ENCODE peak calls at places on chromosomes 13 and 19, in four cellular contexts. One of them, this sample, is unnamed.

GRCh38 chr13:24226762-24227161 is 66.2 kb downstream of the SPATA13 start:
- DNase-seq in HepG2: no peak
- DNase-seq in H1: no peak
- DNase-seq in K562: no peak
- DNase-seq in this sample: no peak

GRCh38 chr19:44072543-44073401 is 813 bp downstream of the ZNF284 start:
- DNase-seq in HepG2: no peak
- DNase-seq in H1: no peak
- DNase-seq in K562: no peak
- DNase-seq in this sample: peak

GRCh38 chr19:45376045-45376724 is 5.8 kb upstream of the ERCC2 start:
- DNase-seq in HepG2: peak
- DNase-seq in H1: peak
- DNase-seq in K562: peak
- DNase-seq in this sample: peak

GRCh38 chr13:39913928-39914327 is 258.5 kb downstream of the COG6 start:
- DNase-seq in HepG2: no peak
- DNase-seq in H1: no peak
- DNase-seq in K562: no peak
- DNase-seq in this sample: no peak

GRCh38 chr19:10431943-10432735 is 11.8 kb downstream of the PDE4A start:
- DNase-seq in HepG2: no peak
- DNase-seq in H1: peak
- DNase-seq in K562: peak
- DNase-seq in this sample: no peak

GRCh38 chr19:49613374-49613773 is 22.4 kb downstream of the PRR12 start:
- DNase-seq in HepG2: no peak
- DNase-seq in H1: no peak
- DNase-seq in K562: no peak
- DNase-seq in this sample: peak

GRCh38 chr13:23965346-23965745 is 68.0 kb upstream of the C1QTNF9B start:
- DNase-seq in HepG2: no peak
- DNase-seq in H1: no peak
- DNase-seq in K562: no peak
- DNase-seq in this sample: no peak

GRCh38 chr19:53864308-53864836 is 3.3 kb upstream of the MYADM start:
- DNase-seq in HepG2: peak
- DNase-seq in H1: no peak
- DNase-seq in K562: no peak
- DNase-seq in this sample: peak

GRCh38 chr19:1250374-1251232 is 2.2 kb downstream of the MIDN start:
- DNase-seq in HepG2: peak
- DNase-seq in H1: no peak
- DNase-seq in K562: peak
- DNase-seq in this sample: peak

GRCh38 chr13:90732049-90732448 is 615.4 kb upstream of the MIR17HG start:
- DNase-seq in HepG2: peak
- DNase-seq in H1: peak
- DNase-seq in K562: no peak
- DNase-seq in this sample: peak

GRCh38 chr19:13012690-13013608 is 17.7 kb downstream of the NFIX start:
- DNase-seq in HepG2: peak
- DNase-seq in H1: no peak
- DNase-seq in K562: peak
- DNase-seq in this sample: no peak

GRCh38 chr13:44049546-44049945 is 169.8 kb downstream of the LACC1 start:
- DNase-seq in HepG2: no peak
- DNase-seq in H1: no peak
- DNase-seq in K562: no peak
- DNase-seq in this sample: no peak

GRCh38 chr19:13920940-13921744 is 15.1 kb downstream of the CC2D1A start:
- DNase-seq in HepG2: peak
- DNase-seq in H1: peak
- DNase-seq in K562: peak
- DNase-seq in this sample: peak

GRCh38 chr13:24053505-24054251 is 106.8 kb upstream of the SPATA13 start:
- DNase-seq in HepG2: peak
- DNase-seq in H1: peak
- DNase-seq in K562: peak
- DNase-seq in this sample: peak

GRCh38 chr13:41299316-41300094 is 11.6 kb upstream of the NAA16 start:
- DNase-seq in HepG2: no peak
- DNase-seq in H1: no peak
- DNase-seq in K562: no peak
- DNase-seq in this sample: no peak

GRCh38 chr19:55227241-55228014 is 1.1 kb downstream of the TMEM86B start:
- DNase-seq in HepG2: no peak
- DNase-seq in H1: peak
- DNase-seq in K562: peak
- DNase-seq in this sample: no peak

GRCh38 chr13:98444381-98444780 is 132.5 kb downstream of the STK24 start:
- DNase-seq in HepG2: no peak
- DNase-seq in H1: no peak
- DNase-seq in K562: no peak
- DNase-seq in this sample: no peak

GRCh38 chr19:46279177-46279576 is 17.7 kb upstream of the HIF3A start:
- DNase-seq in HepG2: no peak
- DNase-seq in H1: no peak
- DNase-seq in K562: no peak
- DNase-seq in this sample: no peak

GRCh38 chr19:12090807-12091206 is 26.3 kb downstream of the ZNF844 start:
- DNase-seq in HepG2: peak
- DNase-seq in H1: peak
- DNase-seq in K562: peak
- DNase-seq in this sample: no peak

GRCh38 chr13:99614465-99614885 is 113.2 kb downstream of the TM9SF2 start:
- DNase-seq in HepG2: peak
- DNase-seq in H1: no peak
- DNase-seq in K562: no peak
- DNase-seq in this sample: peak

GRCh38 chr19:27735314-27735713 is 1477.6 kb downstream of the UQCRFS1 start:
- DNase-seq in HepG2: no peak
- DNase-seq in H1: no peak
- DNase-seq in K562: no peak
- DNase-seq in this sample: no peak

GRCh38 chr19:17303940-17304267 is 679 bp upstream of the ABHD8 start:
- DNase-seq in HepG2: no peak
- DNase-seq in H1: no peak
- DNase-seq in K562: no peak
- DNase-seq in this sample: no peak

GRCh38 chr19:57583521-57584416 is at the start of gene ZIK1:
- DNase-seq in HepG2: peak
- DNase-seq in H1: peak
- DNase-seq in K562: no peak
- DNase-seq in this sample: no peak

DNA sequence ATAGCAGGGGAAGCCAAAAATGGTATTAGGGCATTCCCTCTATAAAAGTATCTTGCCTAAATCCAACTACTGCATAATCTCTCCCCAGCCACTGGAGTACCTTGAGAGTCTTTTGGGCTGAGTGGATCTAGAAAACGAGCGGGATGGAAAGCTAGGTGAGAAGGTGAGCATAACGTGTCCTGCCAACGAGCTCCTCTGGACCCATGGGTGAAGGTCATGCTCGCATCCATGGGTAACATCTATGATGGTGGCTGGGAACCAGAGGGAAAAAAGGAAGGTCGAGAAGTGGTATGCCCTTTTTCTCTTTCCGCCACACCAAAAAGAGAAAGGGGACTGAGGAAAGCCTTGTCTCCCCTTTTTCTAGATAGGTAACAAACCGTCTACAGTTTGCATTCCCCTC is 63.0 kb downstream of the ZNF208 start:
- DNase-seq in HepG2: no peak
- DNase-seq in H1: peak
- DNase-seq in K562: peak
- DNase-seq in this sample: peak
- TF ChIP-seq RNF2 in HepG2: no peak
- TF ChIP-seq RNF2 in H1: no peak
- TF ChIP-seq RNF2 in K562: no peak
- TF ChIP-seq RNF2 in this sample: no peak

DNA sequence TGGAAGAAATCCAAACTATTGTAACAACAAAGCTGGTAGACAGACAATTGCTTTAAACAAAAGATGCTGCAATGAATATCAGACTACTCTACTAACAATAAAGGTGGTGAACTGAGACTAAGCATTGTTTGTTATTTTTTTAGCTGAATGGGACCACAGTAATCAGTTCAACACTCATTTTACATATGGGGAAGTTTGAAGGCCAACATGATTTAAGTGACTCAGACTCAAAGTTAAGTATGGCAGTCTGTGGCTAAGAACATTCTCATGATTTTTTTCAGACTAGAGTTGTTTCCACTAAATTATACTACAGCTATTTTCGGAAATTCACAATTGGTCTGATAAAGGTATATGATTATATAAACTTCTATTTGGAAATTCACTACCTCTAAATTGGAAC is 10.4 kb downstream of the EXOSC8 start:
- DNase-seq in HepG2: no peak
- DNase-seq in H1: no peak
- DNase-seq in K562: no peak
- DNase-seq in this sample: no peak
- TF ChIP-seq CTCF in HepG2: no peak
- TF ChIP-seq CTCF in H1: no peak
- TF ChIP-seq CTCF in K562: no peak
- TF ChIP-seq CTCF in this sample: no peak

DNA sequence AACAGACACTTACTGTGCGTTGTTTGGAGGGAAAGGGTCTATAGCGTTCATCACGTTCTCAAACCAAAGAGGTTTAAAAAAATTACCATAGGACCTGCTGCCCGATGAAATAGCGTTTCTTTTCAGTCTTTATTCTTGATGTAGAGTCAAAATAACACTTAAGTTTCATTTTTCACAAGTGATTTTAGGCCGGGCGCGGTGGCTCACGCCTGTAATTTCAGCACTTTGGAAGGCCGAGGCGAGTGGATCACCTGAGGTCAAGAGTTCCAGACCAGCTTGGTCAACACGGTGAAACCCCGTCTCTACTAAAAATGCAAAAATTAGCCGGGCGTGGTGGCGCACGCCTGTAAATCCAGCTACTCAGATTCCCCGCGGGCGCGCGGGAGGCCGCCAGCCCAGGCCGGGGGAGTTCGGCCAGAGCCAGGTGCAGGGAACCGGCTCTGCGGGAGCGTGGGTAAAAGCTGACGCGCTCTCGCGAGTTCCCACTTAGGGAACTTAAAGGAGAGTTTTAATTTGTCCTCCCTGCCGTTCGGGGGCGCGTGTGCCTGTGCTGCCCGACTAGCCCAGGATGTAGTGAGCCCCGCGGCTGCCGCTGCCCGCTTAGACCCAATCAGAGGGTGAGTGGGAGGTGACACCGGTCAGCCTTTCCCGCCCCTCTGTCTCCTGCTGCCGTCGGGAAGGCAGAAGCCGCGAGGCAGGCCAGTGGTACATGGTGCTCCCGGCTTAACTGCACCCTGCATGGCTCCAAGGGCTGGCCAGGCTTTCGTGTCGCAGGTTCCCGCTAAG is 35.8 kb upstream of the NEK3 start:
- DNase-seq in HepG2: no peak
- DNase-seq in H1: peak
- DNase-seq in K562: no peak
- DNase-seq in this sample: no peak
- TF ChIP-seq RNF2 in HepG2: no peak
- TF ChIP-seq RNF2 in H1: no peak
- TF ChIP-seq RNF2 in K562: no peak
- TF ChIP-seq RNF2 in this sample: no peak

GRCh38 chr13:21606781-21607180 is 2.8 kb upstream of the MICU2 start:
- DNase-seq in HepG2: no peak
- DNase-seq in H1: no peak
- DNase-seq in K562: no peak
- DNase-seq in this sample: no peak

GRCh38 chr13:21608961-21609360 is 5.0 kb upstream of the MICU2 start:
- DNase-seq in HepG2: no peak
- DNase-seq in H1: no peak
- DNase-seq in K562: no peak
- DNase-seq in this sample: no peak

GRCh38 chr13:21606251-21606650 is 2.3 kb upstream of the MICU2 start:
- DNase-seq in HepG2: no peak
- DNase-seq in H1: no peak
- DNase-seq in K562: no peak
- DNase-seq in this sample: no peak

GRCh38 chr13:21603531-21604448 is at the start of gene MICU2:
- DNase-seq in HepG2: peak
- DNase-seq in H1: peak
- DNase-seq in K562: peak
- DNase-seq in this sample: peak
- TF ChIP-seq CTCF in HepG2: peak
- TF ChIP-seq CTCF in H1: no peak
- TF ChIP-seq CTCF in K562: no peak
- TF ChIP-seq CTCF in this sample: no peak

GRCh38 chr19:38656171-38656981 is 8.9 kb downstream of the ACTN4 start:
- DNase-seq in HepG2: peak
- DNase-seq in H1: no peak
- DNase-seq in K562: no peak
- DNase-seq in this sample: peak

GRCh38 chr19:38655148-38655824 is 7.8 kb downstream of the ACTN4 start:
- DNase-seq in HepG2: no peak
- DNase-seq in H1: no peak
- DNase-seq in K562: no peak
- DNase-seq in this sample: no peak

GRCh38 chr19:38658462-38659306 is 11.2 kb downstream of the ACTN4 start:
- DNase-seq in HepG2: peak
- DNase-seq in H1: no peak
- DNase-seq in K562: no peak
- DNase-seq in this sample: peak

GRCh38 chr19:38660724-38661123 is 13.3 kb downstream of the ACTN4 start:
- DNase-seq in HepG2: no peak
- DNase-seq in H1: no peak
- DNase-seq in K562: no peak
- DNase-seq in this sample: no peak

GRCh38 chr19:38657633-38658222 is 10.3 kb downstream of the ACTN4 start:
- DNase-seq in HepG2: no peak
- DNase-seq in H1: no peak
- DNase-seq in K562: no peak
- DNase-seq in this sample: peak
- TF ChIP-seq RNF2 in HepG2: no peak
- TF ChIP-seq RNF2 in H1: no peak
- TF ChIP-seq RNF2 in K562: no peak
- TF ChIP-seq RNF2 in this sample: no peak

This sample was measured in A549.